ENCODE peak calls at places on chromosomes 4 and X, in eight cellular contexts. P is lower leg skin; S is HL-60; X is NCI-H1105; F is WTC11; H is SW480; R is ascending aorta; B is stimulated activated CD8-positive, alpha-beta memory T cell treated with anti-CD3 and anti-CD28 coated beads, Interleukin-2, amount 100 ng/mL, for 1 hour. V is an unnamed sample.

GRCh38 chr4:115126487-115126886 is 13.1 kb upstream of the NDST4 start:
- DNase-seq in P (no peak), S (no peak), X (no peak), F (peak), H (no peak), R (no peak), B (no peak), V (no peak)

GRCh38 chr4:1720163-1720983 is 750 bp downstream of the TMEM129 start:
- DNase-seq in P (no peak), S (peak), X (no peak), F (peak), H (no peak), R (no peak), B (no peak), V (no peak)

GRCh38 chr4:173866289-173866688 is 336.3 kb upstream of the HAND2 start:
- DNase-seq in P (no peak), S (no peak), X (no peak), F (no peak), H (no peak), R (no peak), B (no peak), V (no peak)

GRCh38 chr4:176791591-176792347 is 953 bp downstream of the VEGFC start:
- DNase-seq in P (no peak), S (no peak), X (peak), F (peak), H (no peak), R (no peak), B (no peak), V (no peak)

GRCh38 chrX:47184486-47184885 is 9.1 kb upstream of the UBA1 start:
- DNase-seq in P (no peak), S (no peak), X (no peak), F (no peak), H (no peak), R (no peak), B (no peak), V (no peak)

GRCh38 chrX:120749141-120749846 is 119.4 kb upstream of the C1GALT1C1 start:
- DNase-seq in P (no peak), S (peak), X (peak), F (no peak), H (no peak), R (no peak), B (no peak), V (no peak)

GRCh38 chr4:128481752-128482480 is 194.3 kb upstream of the PGRMC2 start:
- DNase-seq in P (no peak), S (no peak), X (no peak), F (no peak), H (no peak), R (no peak), B (no peak), V (no peak)

GRCh38 chrX:10031743-10032142 is 64.6 kb downstream of the CLDN34 start:
- DNase-seq in P (no peak), S (no peak), X (no peak), F (no peak), H (no peak), R (no peak), B (no peak), V (no peak)

GRCh38 chrX:41529221-41529620 is 82.1 kb downstream of the NYX start:
- DNase-seq in P (no peak), S (no peak), X (no peak), F (no peak), H (no peak), R (no peak), B (no peak), V (no peak)

V was measured in central memory CD8-positive, alpha-beta T cell.